ENCODE peak calls at places on chromosomes 3 and 15, in five cellular contexts. S is stimulated activated CD4-positive, alpha-beta T cell treated with anti-CD3 and anti-CD28 coated beads, Interleukin-4, amount 100 ng/mL, for 4 hours; M is NCI-H345; C is non-pigmented ciliary epithelial cell; U is A673. R is an unnamed sample.

GRCh38 chr3:187568171-187568570 is 102.0 kb downstream of the SST start:
- DNase-seq in S (no peak), M (no peak), C (no peak), U (no peak), R (no peak)

GRCh38 chr3:143445118-143445517 is 325.5 kb downstream of the CHST2 start:
- DNase-seq in S (no peak), M (no peak), C (no peak), U (no peak), R (no peak)

GRCh38 chr15:40338921-40339620 is 1.7 kb downstream of the CCDC9B start:
- DNase-seq in S (no peak), M (no peak), C (peak), U (no peak), R (no peak)

GRCh38 chr15:99845009-99845408 is 111.8 kb upstream of the LYSMD4 start:
- DNase-seq in S (no peak), M (no peak), C (peak), U (no peak), R (no peak)

GRCh38 chr15:90309050-90309449 is 43.0 kb upstream of the ZNF774 start:
- DNase-seq in S (no peak), M (no peak), C (no peak), U (no peak), R (no peak)

GRCh38 chr3:58521002-58521670 is 15.9 kb downstream of the ACOX2 start:
- DNase-seq in S (no peak), M (peak), C (no peak), U (no peak), R (no peak)

GRCh38 chr15:101243420-101243819 is 8.4 kb downstream of the CHSY1 start:
- DNase-seq in S (no peak), M (no peak), C (no peak), U (no peak), R (no peak)

GRCh38 chr3:40875581-40875980 is 323.7 kb upstream of the CTNNB1 start:
- DNase-seq in S (no peak), M (no peak), C (no peak), U (no peak), R (no peak)

GRCh38 chr3:164064298-164064697 is 1014.0 kb downstream of the SI start:
- DNase-seq in S (no peak), M (no peak), C (no peak), U (peak), R (no peak)

GRCh38 chr15:66482539-66482938 is 15.0 kb downstream of the SNAPC5 start:
- DNase-seq in S (no peak), M (no peak), C (no peak), U (no peak), R (no peak)

GRCh38 chr3:135981701-135982403 is 16.3 kb downstream of the PPP2R3A start:
- DNase-seq in S (no peak), M (no peak), C (no peak), U (no peak), R (no peak)

GRCh38 chr3:184568918-184569829 is 7.6 kb downstream of the EPHB3 start:
- DNase-seq in S (peak), M (peak), C (peak), U (peak), R (peak)

GRCh38 chr15:100241572-100242479 is 99.9 kb downstream of the ADAMTS17 start:
- DNase-seq in S (no peak), M (no peak), C (peak), U (no peak), R (no peak)

GRCh38 chr3:124881976-124882697 is 5.0 kb downstream of the ITGB5 start:
- DNase-seq in S (no peak), M (no peak), C (no peak), U (no peak), R (no peak)

GRCh38 chr15:74336061-74337005 is 31.1 kb downstream of the CYP11A1 start:
- DNase-seq in S (no peak), M (no peak), C (no peak), U (no peak), R (no peak)

GRCh38 chr3:127407026-127407939 is 119.4 kb upstream of the PRR20G start:
- DNase-seq in S (no peak), M (no peak), C (no peak), U (no peak), R (no peak)

GRCh38 chr15:78415284-78415683 is 22.7 kb upstream of the IREB2 start:
- DNase-seq in S (no peak), M (peak), C (no peak), U (peak), R (peak)

GRCh38 chr3:105868450-105868744 is 415 bp downstream of the CBLB start:
- DNase-seq in S (peak), M (no peak), C (no peak), U (peak), R (peak)

GRCh38 chr3:71500696-71501095 is 82.8 kb downstream of the FOXP1 start:
- DNase-seq in S (no peak), M (no peak), C (no peak), U (no peak), R (no peak)

GRCh38 chr3:46472056-46472455 is 7.4 kb upstream of the LTF start:
- DNase-seq in S (no peak), M (no peak), C (no peak), U (no peak), R (no peak)

GRCh38 chr3:173395073-173395411 is 2.5 kb upstream of the NLGN1 start:
- DNase-seq in S (no peak), M (no peak), C (peak), U (no peak), R (no peak)

GRCh38 chr15:49370782-49371181 is 52.3 kb upstream of the FGF7 start:
- DNase-seq in S (no peak), M (peak), C (no peak), U (no peak), R (no peak)

GRCh38 chr15:81113204-81113657 is 20.8 kb upstream of the CFAP161 start:
- DNase-seq in S (no peak), M (peak), C (no peak), U (no peak), R (no peak)